ENCODE peak calls at places on chromosomes 13 and 19, in eight cellular contexts. D is activated T-helper 2 cell treated with anti-CD3 and anti-CD28 coated beads, Interferon-gamma antibody, Interleukin-2, Interleukin-4, amounts not matched to agents 10 μg/mL and 5 μg/mL and 100 μg/mL, durations not matched to agents 14 hours and 24 hours and 36 hours; A is activated naive CD4-positive, alpha-beta T cell; R is RCC 7860; Y is AG20443; Q is foreskin fibroblast; E is HuH-7; P is AG04450. L is an unnamed sample.

GRCh38 chr13:73171926-73172325 is 113.1 kb downstream of the KLF5 start:
- DNase-seq in Y (no peak), R (no peak), D (no peak), E (no peak), A (no peak), Q (no peak), P (no peak), L (peak; percentile 64)

GRCh38 chr13:78599911-78600310 is 3.4 kb downstream of the POU4F1 start:
- DNase-seq in P (no peak), R (no peak), E (no peak), Q (no peak), A (no peak), Y (no peak), D (no peak), L (no peak)

GRCh38 chr13:99104396-99104795 is 96.3 kb upstream of the UBAC2 start:
- DNase-seq in Y (no peak), D (no peak), A (no peak), R (no peak), P (no peak), E (no peak), Q (no peak), L (no peak)

GRCh38 chr19:12868540-12869112 is 12.6 kb downstream of the DNASE2 start:
- DNase-seq in E (no peak), A (no peak), D (no peak), Q (peak; percentile 18), P (no peak), Y (peak; percentile 40), R (no peak), L (no peak)

GRCh38 chr13:27792393-27793218 is at the start of gene GSX1:
- DNase-seq in A (no peak), E (peak; percentile 73), D (peak; percentile 36), Q (peak; percentile 87), R (no peak), Y (peak; percentile 91), P (no peak), L (no peak)

GRCh38 chr13:37531054-37531453 is 67.5 kb downstream of the POSTN start:
- DNase-seq in A (no peak), Q (peak; percentile 20), P (no peak), E (no peak), D (no peak), Y (no peak), R (no peak), L (no peak)

GRCh38 chr13:42803563-42804212 is 22.3 kb downstream of the FAM216B start:
- DNase-seq in E (no peak), R (no peak), A (no peak), Q (peak; percentile 78), Y (no peak), P (no peak), D (no peak), L (peak; percentile 84)

GRCh38 chr19:54459282-54460229 is 4.0 kb downstream of the LENG9 start:
- DNase-seq in A (no peak), Y (no peak), E (no peak), R (no peak), D (no peak), P (no peak), Q (peak; percentile 15), L (no peak)

GRCh38 chr13:31160857-31161582 is 684 bp downstream of the HSPH1 start:
- DNase-seq in Y (peak; percentile 83), E (peak; percentile 20), A (peak; percentile 31), D (peak; percentile 58), R (peak; percentile 37), Q (peak; percentile 79), P (peak; percentile 33), L (peak; percentile 64)

GRCh38 chr13:24851546-24851945 is 87.6 kb downstream of the RNF17 start:
- DNase-seq in R (no peak), Y (no peak), E (no peak), Q (peak; percentile 38), D (no peak), P (peak; percentile 11), A (no peak), L (peak; percentile 80)

GRCh38 chr13:90510319-90510718 is 837.2 kb upstream of the MIR17HG start:
- DNase-seq in D (no peak), E (no peak), P (no peak), R (no peak), A (no peak), Q (no peak), Y (no peak), L (no peak)

GRCh38 chr13:98900442-98900841 is 77.4 kb downstream of the DOCK9 start:
- DNase-seq in R (no peak), Q (peak; percentile 47), Y (no peak), E (no peak), P (no peak), A (no peak), D (no peak), L (peak; percentile 17)

GRCh38 chr13:103973740-103974139 is 907.5 kb upstream of the SLC10A2 start:
- DNase-seq in E (no peak), D (no peak), A (no peak), R (no peak), P (no peak), Q (no peak), Y (no peak), L (no peak)

GRCh38 chr19:6674868-6675305 is 4.9 kb upstream of the TNFSF14 start:
- DNase-seq in A (peak; percentile 52), P (no peak), E (no peak), R (peak; percentile 60), Q (peak; percentile 43), Y (peak; percentile 91), D (peak; percentile 90), L (peak; percentile 69)

GRCh38 chr13:61766667-61767058 is 351.0 kb upstream of the PCDH20 start:
- DNase-seq in R (no peak), E (no peak), A (no peak), P (no peak), Y (no peak), Q (no peak), D (no peak), L (no peak)

GRCh38 chr13:34833562-34834182 is 108.4 kb upstream of the NBEA start:
- DNase-seq in E (peak; percentile 12), Q (peak; percentile 41), P (no peak), Y (peak; percentile 27), D (no peak), A (no peak), R (peak; percentile 33), L (no peak)

GRCh38 chr13:75486146-75486545 is 4.2 kb upstream of the TBC1D4 start:
- DNase-seq in P (no peak), Q (no peak), R (peak; percentile 77), A (no peak), Y (no peak), D (no peak), E (no peak), L (no peak)

GRCh38 chr19:48290923-48291700 is 21.2 kb downstream of the ZNF114 start:
- DNase-seq in D (peak; percentile 42), P (no peak), E (peak; percentile 76), Q (peak; percentile 90), A (no peak), Y (peak; percentile 87), R (peak; percentile 38), L (peak; percentile 74)

GRCh38 chr13:94121686-94122085 is 357.8 kb downstream of the DCT start:
- DNase-seq in Y (peak; percentile 34), Q (peak; percentile 72), D (no peak), R (peak; percentile 79), A (no peak), P (peak; percentile 16), E (no peak), L (peak; percentile 59)

GRCh38 chr19:51799311-51799997 is 4.5 kb downstream of the FPR3 start:
- DNase-seq in R (peak; percentile 91), Q (peak; percentile 94), D (no peak), E (no peak), Y (peak; percentile 95), A (no peak), P (peak; percentile 76), L (peak; percentile 80)

GRCh38 chr13:85241045-85241444 is 558.2 kb downstream of the SLITRK6 start:
- DNase-seq in Q (peak; percentile 60), P (peak; percentile 24), Y (no peak), D (no peak), R (no peak), E (no peak), A (no peak), L (peak; percentile 6)

GRCh38 chr19:13022111-13022858 is 27.0 kb downstream of the NFIX start:
- DNase-seq in D (no peak), R (no peak), A (no peak), E (no peak), P (peak; percentile 55), Q (peak; percentile 78), Y (peak; percentile 60), L (no peak)

GRCh38 chr13:47249296-47249695 is 352.4 kb upstream of the HTR2A start:
- DNase-seq in Y (no peak), Q (peak; percentile 24), P (no peak), R (no peak), D (no peak), A (no peak), E (no peak), L (no peak)

GRCh38 chr13:29137995-29138394 is 317.9 kb downstream of the MTUS2 start:
- DNase-seq in P (no peak), D (no peak), A (no peak), Y (no peak), Q (no peak), R (no peak), E (no peak), L (no peak)